ENCODE peak calls at places on chromosomes 11 and 22, in six cellular contexts. V is fibroblast of lung, B is GM20000, Q is HCT116, P is mucosa of descending colon, F is heart right ventricle. J is an unnamed sample.

GRCh38 chr11:8807544-8808225 is 103.3 kb upstream of the AKIP1 start:
- DNase-seq in B (no peak), F (no peak), Q (no peak), P (peak), V (peak), J (peak)

GRCh38 chr11:86414032-86414431 is 39.3 kb downstream of the CCDC81 start:
- DNase-seq in B (no peak), P (no peak), F (no peak), V (no peak), Q (no peak), J (no peak)

GRCh38 chr11:133936136-133936535 is 20.6 kb downstream of the IGSF9B start:
- DNase-seq in P (no peak), Q (no peak), F (no peak), V (no peak), B (no peak), J (no peak)

GRCh38 chr11:19712281-19713220 is at the start of gene NAV2:
- DNase-seq in V (peak), P (peak), B (peak), Q (peak), F (peak), J (peak)

GRCh38 chr22:44337658-44338004 is 24.9 kb upstream of the SHISAL1 start:
- DNase-seq in B (no peak), P (no peak), V (peak), F (no peak), Q (no peak), J (peak)

GRCh38 chr11:86287468-86287796 is 14.6 kb upstream of the HIKESHI start:
- DNase-seq in F (no peak), Q (no peak), P (no peak), V (no peak), B (no peak), J (no peak)

GRCh38 chr22:42644422-42645340 is 4.3 kb upstream of the ATP5MGL start:
- DNase-seq in P (peak), V (peak), F (peak), Q (no peak), B (no peak), J (peak)

GRCh38 chr11:22668005-22668796 is 1.8 kb downstream of the GAS2 start:
- DNase-seq in Q (no peak), P (no peak), F (no peak), B (no peak), V (no peak), J (no peak)

GRCh38 chr11:72228844-72229231 is 4.3 kb downstream of the INPPL1 start:
- DNase-seq in Q (no peak), B (no peak), F (no peak), P (no peak), V (no peak), J (no peak)

GRCh38 chr11:2752923-2753322 is 53.1 kb upstream of the KCNQ1OT1 start:
- DNase-seq in P (no peak), Q (no peak), B (no peak), F (no peak), V (no peak), J (no peak)

GRCh38 chr11:119474682-119475596 is 52.0 kb upstream of the THY1 start:
- DNase-seq in Q (no peak), V (peak), P (no peak), F (peak), B (peak), J (peak)

GRCh38 chr22:40819741-40820140 is 595 bp upstream of the SLC25A17 start:
- DNase-seq in P (no peak), Q (no peak), V (peak), F (no peak), B (peak), J (peak)

GRCh38 chr22:36374603-36375024 is 13.2 kb downstream of the MYH9 start:
- DNase-seq in F (no peak), V (no peak), P (no peak), B (no peak), Q (peak), J (peak)

GRCh38 chr22:37132773-37133172 is 16.9 kb downstream of the IL2RB start:
- DNase-seq in B (no peak), P (no peak), V (no peak), F (no peak), Q (no peak), J (no peak)

GRCh38 chr11:44671234-44671633 is 55.5 kb upstream of the TSPAN18 start:
- DNase-seq in Q (no peak), F (no peak), P (no peak), V (no peak), B (no peak), J (no peak)

GRCh38 chr22:48055827-48056226 is 1293.4 kb downstream of the TBC1D22A start:
- DNase-seq in F (no peak), V (no peak), Q (no peak), P (no peak), B (no peak), J (no peak)

GRCh38 chr11:88102595-88102929 is 72.7 kb downstream of the RAB38 start:
- DNase-seq in V (peak), Q (no peak), P (no peak), F (no peak), B (no peak), J (peak)

GRCh38 chr11:32297629-32298028 is 137.7 kb downstream of the WT1 start:
- DNase-seq in V (peak), F (no peak), Q (peak), B (peak), P (no peak), J (peak)

GRCh38 chr11:9138133-9138453 is 46.7 kb upstream of the SCUBE2 start:
- DNase-seq in B (no peak), F (no peak), V (no peak), P (no peak), Q (no peak), J (no peak)

GRCh38 chr22:33726294-33726711 is 194.0 kb downstream of the LARGE1 start:
- DNase-seq in P (no peak), Q (no peak), V (peak), B (no peak), F (no peak), J (peak)

GRCh38 chr11:119491753-119492455 is 68.9 kb upstream of the THY1 start:
- DNase-seq in P (no peak), B (no peak), V (peak), F (no peak), Q (no peak), J (peak)

GRCh38 chr11:83092488-83093384 is 21.0 kb upstream of the RAB30 start:
- DNase-seq in Q (peak), F (no peak), P (peak), B (no peak), V (no peak), J (no peak)

GRCh38 chr11:117817213-117818035 is 7.1 kb downstream of the FXYD2 start:
- DNase-seq in F (peak), Q (peak), V (peak), P (peak), B (peak), J (peak)

GRCh38 chr11:3824714-3825472 is 15.9 kb downstream of the RHOG start:
- DNase-seq in V (no peak), P (peak), B (peak), F (peak), Q (no peak), J (peak)

GRCh38 chr22:40008726-40009125 is 14.0 kb downstream of the FAM83F start:
- DNase-seq in Q (no peak), V (no peak), P (no peak), F (no peak), B (no peak), J (no peak)

GRCh38 chr11:11944444-11944843 is 64.0 kb downstream of the DKK3 start:
- DNase-seq in Q (no peak), P (no peak), F (no peak), B (no peak), V (no peak), J (no peak)

GRCh38 chr22:19761500-19762314 is 1.1 kb downstream of the TBX1 start:
- DNase-seq in F (no peak), P (no peak), V (no peak), Q (no peak), B (peak), J (peak)

GRCh38 chr11:13339196-13340153 is 61.9 kb downstream of the BMAL1 start:
- DNase-seq in B (no peak), V (peak), F (no peak), P (no peak), Q (no peak), J (peak)

GRCh38 chr11:66020618-66021357 is 5.5 kb downstream of the CATSPER1 start:
- DNase-seq in Q (no peak), F (no peak), P (no peak), B (no peak), V (peak), J (peak)

GRCh38 chr11:8283510-8284272 is 20.0 kb upstream of the LMO1 start:
- DNase-seq in V (no peak), F (no peak), B (peak), Q (no peak), P (no peak), J (no peak)

GRCh38 chr11:23010790-23011340 is 150.6 kb upstream of the CCDC179 start:
- DNase-seq in Q (no peak), F (no peak), B (no peak), P (no peak), V (no peak), J (no peak)

GRCh38 chr11:66861774-66862558 is 5.1 kb downstream of the LRFN4 start:
- DNase-seq in F (no peak), B (no peak), P (peak), Q (no peak), V (no peak), J (no peak)

GRCh38 chr22:49403102-49403501 is 424.6 kb downstream of the BRD1 start:
- DNase-seq in Q (no peak), F (no peak), V (no peak), P (no peak), B (no peak), J (no peak)

GRCh38 chr22:46178755-46179505 is 28.6 kb downstream of the PPARA start:
- DNase-seq in F (no peak), P (no peak), B (no peak), V (no peak), Q (no peak), J (no peak)

GRCh38 chr11:82718307-82718706 is 15.4 kb downstream of the FAM181B start:
- DNase-seq in Q (peak), B (peak), V (peak), P (no peak), F (no peak), J (peak)

GRCh38 chr22:23844739-23845202 is 6.0 kb upstream of the DERL3 start:
- DNase-seq in F (no peak), V (no peak), P (no peak), B (no peak), Q (no peak), J (no peak)

GRCh38 chr11:131938321-131938751 is 567.9 kb downstream of the NTM start:
- DNase-seq in B (no peak), V (no peak), F (no peak), P (no peak), Q (no peak), J (no peak)

GRCh38 chr11:12818333-12819015 is 144.3 kb downstream of the TEAD1 start:
- DNase-seq in F (peak), Q (no peak), B (no peak), V (peak), P (no peak), J (peak)

GRCh38 chr11:75427181-75427580 is 5.8 kb downstream of the KLHL35 start:
- DNase-seq in V (no peak), P (no peak), F (no peak), B (no peak), Q (no peak), J (no peak)
- TF ChIP-seq CTCF in V (no peak), P (no peak), F (no peak), B (no peak), Q (no peak), J (no peak)

DNA sequence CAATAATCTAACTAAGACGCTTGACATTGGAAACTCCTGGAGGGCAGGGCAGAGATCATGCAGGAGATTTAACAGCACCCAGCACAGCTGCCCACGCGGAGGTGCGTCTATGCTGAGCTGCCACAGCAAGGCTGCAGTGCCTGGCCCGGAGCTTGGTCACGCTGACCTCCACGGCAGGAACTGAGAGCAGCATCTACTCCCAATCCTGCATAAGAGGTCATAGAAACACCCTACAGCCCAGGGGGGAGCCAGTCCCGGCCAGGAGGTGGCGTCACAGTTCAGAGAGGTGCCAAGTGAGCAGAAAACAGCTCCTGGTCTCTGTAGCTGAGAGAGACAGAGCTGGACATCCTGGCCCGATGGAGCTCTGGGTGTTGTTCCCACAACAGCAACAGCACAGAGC is 121.1 kb upstream of the TMEM45B start:
- DNase-seq in F (no peak), B (no peak), V (no peak), P (peak), Q (no peak), J (no peak)
- TF ChIP-seq CTCF in F (no peak), B (no peak), V (no peak), P (no peak), Q (peak), J (no peak)

GRCh38 chr11:108343714-108344113 is 120.8 kb downstream of the ATM start:
- DNase-seq in F (no peak), B (no peak), V (no peak), P (no peak), Q (no peak), J (no peak)

GRCh38 chr11:108333403-108333899 is 110.6 kb downstream of the ATM start:
- DNase-seq in B (no peak), P (no peak), Q (no peak), V (no peak), F (no peak), J (no peak)

GRCh38 chr11:108341654-108342053 is 118.8 kb downstream of the ATM start:
- DNase-seq in B (no peak), V (no peak), F (no peak), Q (no peak), P (no peak), J (no peak)

GRCh38 chr11:108340958-108341357 is 118.1 kb downstream of the ATM start:
- DNase-seq in V (no peak), F (no peak), Q (peak), B (no peak), P (no peak), J (no peak)

GRCh38 chr11:108338750-108339149 is 115.9 kb downstream of the ATM start:
- DNase-seq in V (no peak), Q (no peak), P (no peak), B (no peak), F (no peak), J (no peak)
- TF ChIP-seq CTCF in V (no peak), Q (no peak), P (no peak), B (no peak), F (no peak), J (no peak)

DNA sequence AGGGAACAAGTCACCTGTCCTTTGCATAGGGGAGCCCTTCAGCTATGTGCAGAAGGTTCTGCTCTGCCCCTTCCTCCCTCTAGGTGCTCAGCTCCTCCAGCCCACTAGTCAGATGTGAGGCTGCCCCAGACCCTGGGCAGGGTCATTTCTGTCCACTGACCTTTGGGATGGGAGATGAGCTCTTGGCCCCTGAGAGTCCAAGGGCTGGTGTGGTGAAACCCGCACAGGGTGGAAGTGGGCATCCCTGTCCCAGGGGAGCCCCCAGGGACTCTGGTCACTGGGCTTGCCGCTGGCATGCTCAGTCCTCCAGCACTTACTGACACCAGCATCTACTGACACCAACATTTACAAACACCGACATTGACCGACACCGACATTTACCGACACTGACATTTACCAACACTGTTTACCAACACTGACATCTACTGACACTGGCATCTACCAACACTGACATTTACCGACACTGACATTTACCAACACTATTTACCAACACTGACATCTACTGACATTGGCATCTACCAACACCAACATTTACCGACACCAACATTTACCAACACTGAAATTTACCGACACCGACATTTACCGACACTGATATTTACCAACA is 71.9 kb upstream of the PPP6R3 start:
- DNase-seq in V (no peak), Q (no peak), P (no peak), B (no peak), F (no peak), J (no peak)
- TF ChIP-seq CTCF in V (no peak), Q (no peak), P (no peak), B (no peak), F (no peak), J (no peak)

DNA sequence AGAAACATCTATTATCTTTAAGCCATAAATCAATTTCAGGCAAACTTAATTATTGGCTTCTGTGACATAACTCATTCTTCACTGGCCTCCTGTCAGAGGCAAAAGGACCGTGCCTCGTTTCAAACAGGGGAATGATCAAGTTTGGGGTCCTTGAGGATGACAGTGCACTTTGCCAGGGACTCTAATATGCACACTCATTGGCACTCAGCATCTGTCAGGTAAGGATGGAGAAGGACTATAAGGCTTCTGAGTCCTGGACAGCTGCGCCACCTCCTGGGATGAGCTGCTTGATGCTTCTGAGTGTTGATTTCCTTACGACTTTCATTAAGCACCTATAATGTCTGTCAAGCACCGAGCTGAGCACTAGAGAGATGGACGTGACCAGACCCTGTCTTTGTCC is 20.2 kb downstream of the BPIFC start:
- DNase-seq in F (no peak), B (peak), P (peak), V (no peak), Q (peak), J (peak)
- TF ChIP-seq CTCF in F (no peak), B (no peak), P (no peak), V (no peak), Q (peak), J (peak)

GRCh38 chr11:112968988-112969714 is 7.9 kb downstream of the NCAM1 start:
- DNase-seq in Q (no peak), P (no peak), F (no peak), V (peak), B (no peak), J (peak)

GRCh38 chr11:112971200-112971599 is 10.0 kb downstream of the NCAM1 start:
- DNase-seq in Q (no peak), P (no peak), V (no peak), B (no peak), F (no peak), J (no peak)

GRCh38 chr11:112977620-112978212 is 16.5 kb downstream of the NCAM1 start:
- DNase-seq in V (peak), Q (no peak), P (no peak), F (no peak), B (no peak), J (peak)

GRCh38 chr11:112975493-112975892 is 14.3 kb downstream of the NCAM1 start:
- DNase-seq in P (no peak), B (no peak), V (no peak), Q (no peak), F (no peak), J (no peak)

GRCh38 chr11:112972399-112973115 is 11.3 kb downstream of the NCAM1 start:
- DNase-seq in F (no peak), P (no peak), V (no peak), Q (no peak), B (no peak), J (no peak)
- TF ChIP-seq CTCF in F (no peak), P (no peak), V (no peak), Q (no peak), B (no peak), J (no peak)

DNA sequence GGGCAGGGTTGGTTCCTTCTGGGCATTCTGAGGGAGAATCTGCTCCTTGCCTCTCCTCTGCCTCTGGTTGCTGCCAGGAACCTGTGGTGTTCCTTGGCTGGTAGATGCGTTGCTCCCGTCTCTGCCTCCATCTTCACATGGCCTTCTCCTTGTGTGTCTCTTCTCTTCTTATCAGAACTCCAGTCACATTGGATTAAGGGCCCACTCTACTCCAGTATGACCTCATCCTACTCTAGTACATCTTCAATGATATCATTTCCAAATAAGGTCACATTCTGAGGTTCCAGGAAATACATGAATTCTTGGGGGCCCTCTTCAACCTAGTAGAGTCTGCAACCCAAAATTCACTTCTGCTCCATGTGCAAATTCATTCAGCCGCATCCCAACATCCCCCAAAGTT is 33.3 kb downstream of the HTR3B start:
- DNase-seq in F (no peak), B (no peak), Q (no peak), V (no peak), P (no peak), J (no peak)
- TF ChIP-seq CTCF in F (no peak), B (no peak), Q (no peak), V (no peak), P (no peak), J (no peak)

GRCh38 chr22:17907731-17908051 is 116.7 kb downstream of the MICAL3 start:
- DNase-seq in F (no peak), P (no peak), B (no peak), V (no peak), Q (no peak), J (no peak)

GRCh38 chr22:17911312-17911705 is 113.1 kb downstream of the MICAL3 start:
- DNase-seq in F (no peak), Q (no peak), B (no peak), P (no peak), V (no peak), J (peak)

GRCh38 chr22:17911887-17912286 is 112.5 kb downstream of the MICAL3 start:
- DNase-seq in F (no peak), P (no peak), V (no peak), Q (no peak), B (no peak), J (no peak)

GRCh38 chr22:17912942-17913704 is 111.2 kb downstream of the MICAL3 start:
- DNase-seq in B (no peak), P (no peak), Q (no peak), F (no peak), V (no peak), J (no peak)

GRCh38 chr22:17910561-17911311 is 113.6 kb downstream of the MICAL3 start:
- DNase-seq in Q (no peak), P (no peak), V (peak), B (no peak), F (peak), J (peak)
- TF ChIP-seq CTCF in Q (no peak), P (no peak), V (peak), B (no peak), F (peak), J (peak)